ENCODE peak calls at places on chromosomes 4 and X, in four cellular contexts. K, C, L and J are unnamed samples.

GRCh38 chrX:136168929-136169735 is 21.8 kb downstream of the FHL1 start:
- DNase-seq in K (no peak), C (no peak), L (peak; percentile 62), J (peak; percentile 33)

GRCh38 chr4:141713771-141714445 is 77.5 kb downstream of the IL15 start:
- DNase-seq in K (no peak), C (no peak), L (no peak), J (no peak)

GRCh38 chr4:1047106-1047975 is 35.9 kb downstream of the FGFRL1 start:
- DNase-seq in K (no peak), C (no peak), L (no peak), J (peak; percentile 35)

GRCh38 chr4:141155586-141155985 is 22.3 kb upstream of the RNF150 start:
- DNase-seq in K (no peak), C (no peak), L (no peak), J (no peak)

GRCh38 chr4:138199568-138200235 is 42.4 kb downstream of the SLC7A11 start:
- DNase-seq in K (peak; percentile 98), C (no peak), L (no peak), J (no peak)

GRCh38 chrX:19627081-19627480 is 111.8 kb upstream of the MAP3K15 start:
- DNase-seq in K (no peak), C (no peak), L (no peak), J (no peak)

GRCh38 chr4:180449395-180449956 is 1793.7 kb upstream of the TENM3 start:
- DNase-seq in K (peak; percentile 46), C (no peak), L (no peak), J (peak; percentile 56)

GRCh38 chr4:20698382-20698781 is 1.9 kb upstream of the PACRGL start:
- DNase-seq in K (no peak), C (no peak), L (no peak), J (no peak)

GRCh38 chr4:75895744-75896314 is 6.4 kb downstream of the PPEF2 start:
- DNase-seq in K (peak; percentile 52), C (no peak), L (peak; percentile 65), J (no peak)

GRCh38 chr4:76689079-76689817 is 208.7 kb downstream of the SOWAHB start:
- DNase-seq in K (no peak), C (no peak), L (no peak), J (peak; percentile 81)

GRCh38 chrX:104250470-104250869 is 4.3 kb downstream of the ESX1 start:
- DNase-seq in K (no peak), C (no peak), L (no peak), J (no peak)

GRCh38 chr4:81426770-81427604 is 44.7 kb downstream of the RASGEF1B start:
- DNase-seq in K (no peak), C (no peak), L (no peak), J (no peak)
- TF ChIP-seq TCF7 in K (no peak), C (no peak), L (no peak), J (no peak)

DNA sequence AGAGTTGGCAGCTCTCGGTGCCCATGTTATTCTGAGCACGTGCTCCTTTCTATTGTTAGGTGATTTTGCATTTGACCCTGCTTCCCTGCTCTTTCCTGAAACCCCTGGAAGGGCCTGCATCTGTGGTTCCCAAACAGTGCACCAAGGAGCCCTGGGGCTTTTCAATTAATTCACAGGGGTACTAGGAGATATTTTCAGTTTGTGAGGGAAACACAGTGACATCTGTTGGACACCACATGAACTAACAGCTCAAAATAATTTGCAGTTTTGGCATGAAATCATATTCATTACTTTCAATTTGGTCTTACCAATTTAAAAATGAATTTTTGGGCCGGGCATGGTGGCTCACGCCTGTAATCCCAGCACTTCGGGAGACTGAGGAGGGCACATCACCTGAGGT is 156.6 kb downstream of the GATB start:
- DNase-seq in K (no peak), C (no peak), L (no peak), J (no peak)
- TF ChIP-seq TCF7 in K (no peak), C (no peak), L (no peak), J (no peak)

GRCh38 chrX:56309881-56310280 is 77.7 kb downstream of the KLF8 start:
- DNase-seq in K (no peak), C (no peak), L (no peak), J (no peak)
- TF ChIP-seq TCF7 in K (no peak), C (no peak), L (no peak), J (no peak)

GRCh38 chr4:88730811-88731210 is 33.2 kb upstream of the NAP1L5 start:
- DNase-seq in K (no peak), C (no peak), L (no peak), J (no peak)

GRCh38 chr4:88725986-88726385 is 28.4 kb upstream of the NAP1L5 start:
- DNase-seq in K (no peak), C (no peak), L (no peak), J (no peak)

GRCh38 chr4:88728146-88728545 is 30.5 kb upstream of the NAP1L5 start:
- DNase-seq in K (no peak), C (no peak), L (no peak), J (no peak)

GRCh38 chr4:88731359-88731758 is 33.7 kb upstream of the NAP1L5 start:
- DNase-seq in K (no peak), C (no peak), L (no peak), J (no peak)

DNA sequence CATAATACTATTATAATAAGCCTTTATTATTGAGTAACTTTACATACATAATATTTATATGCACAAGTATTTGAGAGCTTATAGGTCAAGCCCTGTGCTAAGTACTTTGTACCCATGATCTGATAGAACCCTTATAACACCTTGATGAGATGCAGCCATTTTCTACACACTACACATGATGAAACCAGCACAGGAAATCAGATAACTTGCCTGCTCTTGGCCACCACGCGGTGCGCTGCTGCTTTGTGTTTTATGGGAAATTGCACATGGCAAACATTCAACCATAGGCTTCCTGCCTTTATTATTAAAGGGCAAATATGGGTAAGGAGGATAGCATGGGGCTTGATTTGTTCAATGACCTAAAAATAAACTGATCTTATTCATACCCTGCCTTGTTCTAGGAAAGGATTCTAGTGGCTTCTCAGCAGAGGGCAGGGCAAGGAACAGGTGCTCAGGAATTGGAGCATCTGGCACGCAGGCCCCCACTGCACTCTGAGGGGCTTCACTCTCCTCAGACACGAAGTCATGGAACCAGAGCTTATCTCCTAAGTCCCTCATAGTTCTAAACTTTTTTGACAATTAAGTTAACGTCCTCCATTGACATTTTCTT is 31.6 kb upstream of the NAP1L5 start:
- DNase-seq in K (no peak), C (no peak), L (no peak), J (no peak)
- TF ChIP-seq TCF7 in K (no peak), C (no peak), L (no peak), J (no peak)

DNA sequence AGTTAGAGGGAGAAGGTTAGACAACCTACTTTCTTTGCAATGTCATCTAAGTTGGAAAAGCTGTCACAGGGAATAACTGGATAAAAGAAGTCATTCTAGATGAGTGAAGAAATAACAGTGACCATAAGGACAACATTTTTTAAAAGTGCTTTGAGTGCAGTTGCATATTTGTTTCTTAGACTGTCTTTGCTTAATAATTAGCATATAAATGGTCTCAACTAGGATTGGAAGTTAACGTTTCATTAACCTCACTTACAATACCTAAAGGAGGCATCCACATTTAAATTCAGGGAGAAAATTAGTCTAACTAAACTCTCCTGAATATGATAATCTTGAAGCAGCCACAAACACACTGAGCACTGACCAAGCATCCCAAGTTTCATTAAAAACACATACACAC is 780.8 kb downstream of the PCDH18 start:
- DNase-seq in K (no peak), C (no peak), L (no peak), J (no peak)
- TF ChIP-seq TCF7 in K (no peak), C (no peak), L (no peak), J (no peak)

GRCh38 chrX:48477960-48478755 is 2.2 kb downstream of the FTSJ1 start:
- DNase-seq in K (no peak), C (no peak), L (no peak), J (no peak)
- TF ChIP-seq TCF7 in K (no peak), C (no peak), L (no peak), J (no peak)

GRCh38 chrX:98607739-98608138 is 1724.0 kb downstream of the RPA4 start:
- DNase-seq in K (no peak), C (no peak), L (no peak), J (no peak)

GRCh38 chrX:98605941-98606340 is 1722.2 kb downstream of the RPA4 start:
- DNase-seq in K (no peak), C (no peak), L (no peak), J (no peak)
- TF ChIP-seq TCF7 in K (no peak), C (no peak), L (no peak), J (no peak)